ENCODE peak calls at places on chromosomes 2 and 18, in five cellular contexts. O, D, G, T and P are unnamed samples.

GRCh38 chr18:50315100-50315871 is 27.8 kb upstream of the CXXC1 start:
- DNase-seq in O (no peak), D (no peak), G (no peak), T (no peak), P (no peak)

GRCh38 chr18:22778996-22779395 is 154.1 kb upstream of the RBBP8 start:
- DNase-seq in O (no peak), D (peak), G (no peak), T (no peak), P (no peak)

GRCh38 chr2:29532451-29532850 is 388.9 kb downstream of the ALK start:
- DNase-seq in O (no peak), D (no peak), G (no peak), T (no peak), P (no peak)

GRCh38 chr18:26480897-26481795 is 67.2 kb downstream of the KCTD1 start:
- DNase-seq in O (no peak), D (no peak), G (no peak), T (peak), P (no peak)

GRCh38 chr2:112880081-112880531 is 30.9 kb upstream of the IL37 start:
- DNase-seq in O (no peak), D (no peak), G (no peak), T (peak), P (no peak)

GRCh38 chr18:37335337-37335736 is 230.3 kb downstream of the CELF4 start:
- DNase-seq in O (no peak), D (no peak), G (peak), T (peak), P (no peak)

GRCh38 chr18:24244698-24245097 is 105.8 kb downstream of the CABYR start:
- DNase-seq in O (no peak), D (no peak), G (no peak), T (no peak), P (no peak)

GRCh38 chr2:36464006-36464721 is 108.6 kb downstream of the CRIM1 start:
- DNase-seq in O (no peak), D (no peak), G (no peak), T (no peak), P (no peak)

GRCh38 chr2:48165066-48165753 is 258.9 kb upstream of the FBXO11 start:
- DNase-seq in O (no peak), D (no peak), G (no peak), T (no peak), P (no peak)

GRCh38 chr2:69597843-69598610 is 45.5 kb downstream of the AAK1 start:
- DNase-seq in O (no peak), D (no peak), G (no peak), T (no peak), P (no peak)

GRCh38 chr2:69600425-69600824 is 43.1 kb downstream of the AAK1 start:
- DNase-seq in O (no peak), D (no peak), G (no peak), T (no peak), P (no peak)

GRCh38 chr2:69604026-69604678 is 39.4 kb downstream of the AAK1 start:
- DNase-seq in O (no peak), D (no peak), G (no peak), T (no peak), P (no peak)

GRCh38 chr2:69603146-69603743 is 40.3 kb downstream of the AAK1 start:
- DNase-seq in O (no peak), D (no peak), G (no peak), T (peak), P (no peak)

DNA sequence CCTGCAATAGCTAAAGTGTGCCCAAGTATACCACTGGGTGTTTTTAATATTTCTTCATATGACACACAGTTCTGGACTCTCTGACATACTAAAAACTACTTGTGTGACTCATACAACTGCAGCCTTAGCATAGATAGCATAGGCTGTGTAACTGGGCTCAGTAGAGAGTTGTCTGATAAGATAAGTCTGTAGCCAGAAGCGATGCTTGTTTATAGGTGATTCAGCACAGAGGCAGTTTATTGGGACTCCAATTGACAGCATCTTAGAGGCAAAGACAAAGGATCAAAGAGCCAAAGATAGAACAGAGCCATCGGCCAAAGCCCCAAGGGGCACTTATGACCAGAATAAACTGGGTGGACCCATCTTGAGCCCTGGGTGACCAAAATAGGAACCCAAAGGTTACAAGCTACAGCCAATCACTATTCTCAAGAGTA is 42.3 kb downstream of the AAK1 start:
- DNase-seq in O (no peak), D (no peak), G (no peak), T (peak), P (no peak)
- H3K4me3 ChIP-seq in O (no peak), D (no peak), G (no peak), T (no peak), P (no peak)

GRCh38 chr2:238081150-238081549 is 19.0 kb upstream of the ESPNL start:
- DNase-seq in O (no peak), D (no peak), G (no peak), T (no peak), P (no peak)

GRCh38 chr2:238082858-238083257 is 17.3 kb upstream of the ESPNL start:
- DNase-seq in O (no peak), D (no peak), G (no peak), T (no peak), P (no peak)

GRCh38 chr2:238080518-238080917 is 19.6 kb upstream of the ESPNL start:
- DNase-seq in O (no peak), D (no peak), G (no peak), T (no peak), P (no peak)

GRCh38 chr2:238082151-238082550 is 18.0 kb upstream of the ESPNL start:
- DNase-seq in O (no peak), D (no peak), G (no peak), T (no peak), P (no peak)

GRCh38 chr2:238081561-238081960 is 18.6 kb upstream of the ESPNL start:
- DNase-seq in O (no peak), D (no peak), G (no peak), T (no peak), P (no peak)
- H3K27ac ChIP-seq in O (no peak), D (no peak), G (no peak), T (no peak), P (no peak)

GRCh38 chr18:45739268-45739667 is 15.3 kb downstream of the SLC14A1 start:
- DNase-seq in O (no peak), D (no peak), G (no peak), T (no peak), P (no peak)
- H3K4me3 ChIP-seq in O (no peak), D (peak), G (no peak), T (no peak), P (no peak)

GRCh38 chr2:230925443-230925878 is 419 bp upstream of the GPR55 start:
- DNase-seq in O (no peak), D (no peak), G (no peak), T (no peak), P (peak)
- H3K27ac ChIP-seq in O (no peak), D (no peak), G (no peak), T (no peak), P (no peak)

GRCh38 chr18:3605562-3606443 is 155.8 kb downstream of the TGIF1 start:
- DNase-seq in O (peak), D (no peak), G (peak), T (peak), P (no peak)
- H3K4me3 ChIP-seq in O (peak), D (peak), G (peak), T (peak), P (peak)

DNA sequence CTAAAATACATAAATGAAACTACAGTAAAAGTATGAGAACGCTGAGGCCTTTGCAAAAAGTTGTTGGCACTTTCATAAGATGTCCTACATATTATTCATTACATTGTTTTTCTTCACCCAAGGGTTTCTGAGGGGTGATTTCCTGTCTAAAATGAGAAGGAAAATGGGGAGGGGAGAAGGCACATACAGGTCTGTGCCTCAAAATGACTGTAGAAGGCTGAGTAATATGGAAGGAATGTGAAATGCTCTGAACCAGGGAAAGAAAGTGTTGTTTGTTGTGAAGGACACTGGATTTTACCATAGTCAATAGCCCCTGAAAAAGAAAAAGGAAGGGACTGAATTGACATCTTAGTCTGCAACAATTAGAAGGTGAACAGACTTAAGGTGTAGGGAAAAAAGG is 99.5 kb upstream of the RNF152 start:
- DNase-seq in O (no peak), D (no peak), G (no peak), T (peak), P (no peak)
- H3K27ac ChIP-seq in O (no peak), D (no peak), G (no peak), T (peak), P (peak)

GRCh38 chr18:59267511-59268126 is 5.6 kb downstream of the RAX start:
- DNase-seq in O (no peak), D (no peak), G (peak), T (peak), P (no peak)
- H3K4me3 ChIP-seq in O (no peak), D (no peak), G (peak), T (no peak), P (no peak)

DNA sequence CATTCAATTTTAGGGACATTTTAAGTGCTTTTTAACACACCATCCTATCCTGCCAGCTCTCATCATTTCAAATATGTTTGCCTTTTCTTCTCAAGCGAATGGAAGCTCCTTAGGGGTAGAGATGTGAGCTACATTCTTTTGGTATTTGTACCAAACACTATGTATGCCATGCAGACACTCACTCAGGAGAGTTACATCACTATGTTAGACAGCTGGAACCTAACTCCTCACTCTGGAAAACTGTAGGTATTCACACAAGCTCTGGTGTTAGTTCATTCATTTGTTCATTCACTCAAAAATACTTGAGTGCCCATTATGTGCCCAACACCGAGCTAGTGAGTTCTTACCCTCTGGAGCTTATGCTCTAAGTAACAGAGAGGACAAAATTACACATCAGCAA is 26.4 kb upstream of the RNU4ATAC start:
- DNase-seq in O (no peak), D (no peak), G (no peak), T (no peak), P (no peak)
- H3K27ac ChIP-seq in O (no peak), D (no peak), G (no peak), T (peak), P (no peak)

DNA sequence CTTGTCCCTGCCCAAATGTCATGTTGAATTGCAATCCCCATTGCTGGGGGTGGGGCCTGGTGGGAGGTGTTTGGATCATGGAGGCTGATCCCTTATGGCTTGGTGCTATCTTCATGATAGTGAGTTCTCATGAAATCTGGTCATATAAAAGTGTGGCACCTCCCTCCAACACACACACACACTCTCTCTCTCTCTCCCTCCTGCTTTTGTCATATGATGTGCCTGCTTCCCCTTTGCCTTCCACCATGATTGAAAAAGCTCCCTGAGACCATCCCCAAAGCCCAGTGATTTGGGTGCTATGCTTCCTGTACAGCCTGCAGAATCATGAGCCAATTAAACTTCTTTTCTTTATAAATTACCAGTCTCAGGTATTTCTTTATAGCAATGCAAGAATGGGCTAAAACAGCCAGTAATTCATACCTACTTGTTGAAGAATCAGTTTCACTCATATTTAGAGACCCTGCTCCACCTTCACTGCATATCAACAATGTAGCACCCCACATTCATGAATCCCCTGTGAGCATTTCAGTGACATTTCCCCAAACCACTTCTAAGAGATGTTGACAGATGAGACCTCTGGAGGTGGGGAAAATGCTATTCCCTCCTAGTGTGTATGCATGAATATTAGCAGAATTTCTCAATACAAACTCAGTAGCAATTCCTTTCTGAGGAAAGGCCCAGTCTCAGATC is 54.8 kb upstream of the STK17B start:
- DNase-seq in O (no peak), D (no peak), G (no peak), T (no peak), P (no peak)
- H3K4me3 ChIP-seq in O (no peak), D (no peak), G (no peak), T (no peak), P (no peak)